ENCODE peak calls at places on chromosome 14, in five cellular contexts. H, J, L, X and W are unnamed samples.

GRCh38 chr14:77593501-77593911 is 22.9 kb downstream of the SPTLC2 start:
- DNase-seq in H (peak; percentile 85), J (no peak), L (no peak), X (no peak), W (no peak)

GRCh38 chr14:91829511-91829910 is 37.8 kb downstream of the TC2N start:
- DNase-seq in H (no peak), J (no peak), L (no peak), X (no peak), W (no peak)

GRCh38 chr14:65185859-65186258 is 83.5 kb upstream of the MAX start:
- DNase-seq in H (no peak), J (no peak), L (no peak), X (no peak), W (no peak)

GRCh38 chr14:30069536-30069935 is 141.9 kb upstream of the PRKD1 start:
- DNase-seq in H (no peak), J (no peak), L (no peak), X (no peak), W (no peak)

GRCh38 chr14:55107766-55108554 is 21.1 kb upstream of the LGALS3 start:
- DNase-seq in H (peak; percentile 97), J (no peak), L (peak; percentile 97), X (peak; percentile 60), W (peak; percentile 94)

GRCh38 chr14:52906141-52906601 is 44.7 kb downstream of the FERMT2 start:
- DNase-seq in H (peak; percentile 96), J (peak; percentile 27), L (peak; percentile 62), X (no peak), W (no peak)

GRCh38 chr14:101075025-101075800 is 171.7 kb upstream of the RTL1 start:
- DNase-seq in H (no peak), J (no peak), L (no peak), X (no peak), W (no peak)

GRCh38 chr14:69013943-69014782 is 35.1 kb upstream of the ACTN1 start:
- DNase-seq in H (peak; percentile 71), J (peak; percentile 17), L (peak; percentile 66), X (no peak), W (no peak)

GRCh38 chr14:73695082-73695481 is 19.1 kb downstream of the PNMA1 start:
- DNase-seq in H (no peak), J (no peak), L (no peak), X (no peak), W (no peak)

GRCh38 chr14:64005822-64006221 is 153.0 kb downstream of the SYNE2 start:
- DNase-seq in H (no peak), J (no peak), L (no peak), X (no peak), W (no peak)

GRCh38 chr14:24741871-24742270 is 107.9 kb upstream of the GZMB start:
- DNase-seq in H (peak; percentile 23), J (no peak), L (peak; percentile 4), X (no peak), W (no peak)

GRCh38 chr14:56196274-56196673 is 78.1 kb downstream of the PELI2 start:
- DNase-seq in H (no peak), J (no peak), L (peak; percentile 25), X (no peak), W (no peak)

GRCh38 chr14:23095196-23096108 is at the start of gene C14orf119:
- DNase-seq in H (peak; percentile 100), J (peak; percentile 100), L (peak; percentile 95), X (peak; percentile 100), W (peak; percentile 100)

GRCh38 chr14:75254381-75254821 is 24.2 kb upstream of the FOS start:
- DNase-seq in H (no peak), J (no peak), L (no peak), X (no peak), W (no peak)

GRCh38 chr14:23664207-23664885 is 28.2 kb downstream of the DHRS2 start:
- DNase-seq in H (no peak), J (no peak), L (no peak), X (no peak), W (no peak)

GRCh38 chr14:55191881-55192616 is 664 bp upstream of the DLGAP5 start:
- DNase-seq in H (peak; percentile 13), J (no peak), L (no peak), X (no peak), W (no peak)

GRCh38 chr14:34981743-34982420 is 910 bp upstream of the SRP54 start:
- DNase-seq in H (peak; percentile 71), J (no peak), L (peak; percentile 11), X (no peak), W (no peak)

GRCh38 chr14:103401223-103402214 is 16.3 kb downstream of the MARK3 start:
- DNase-seq in H (peak; percentile 94), J (no peak), L (no peak), X (no peak), W (peak; percentile 49)

GRCh38 chr14:36515105-36515593 is 4.9 kb downstream of the NKX2-1 start:
- DNase-seq in H (no peak), J (no peak), L (no peak), X (no peak), W (no peak)

GRCh38 chr14:25231006-25231405 is 181.1 kb upstream of the STXBP6 start:
- DNase-seq in H (no peak), J (no peak), L (no peak), X (no peak), W (no peak)